ENCODE peak calls at places on chromosomes 12 and 14, in four cellular contexts. One of them, this sample, is unnamed.

GRCh38 chr14:51870620-51871019 is 10.2 kb downstream of the GNG2 start:
- DNase-seq in HCT116: no peak
- DNase-seq in SK-N-SH: no peak
- DNase-seq in nephron progenitor cell: no peak
- DNase-seq in this sample: no peak

GRCh38 chr14:90520326-90520725 is 123.5 kb downstream of the CALM1 start:
- DNase-seq in HCT116: no peak
- DNase-seq in SK-N-SH: no peak
- DNase-seq in nephron progenitor cell: no peak
- DNase-seq in this sample: no peak

GRCh38 chr12:6180300-6181051 is 19.7 kb upstream of the CD9 start:
- DNase-seq in HCT116: peak
- DNase-seq in SK-N-SH: no peak
- DNase-seq in nephron progenitor cell: no peak
- DNase-seq in this sample: peak

GRCh38 chr12:65607271-65607880 is 216.9 kb upstream of the HMGA2 start:
- DNase-seq in HCT116: no peak
- DNase-seq in SK-N-SH: no peak
- DNase-seq in nephron progenitor cell: no peak
- DNase-seq in this sample: peak

GRCh38 chr12:4116251-4117111 is 157.1 kb upstream of the CCND2 start:
- DNase-seq in HCT116: no peak
- DNase-seq in SK-N-SH: no peak
- DNase-seq in nephron progenitor cell: no peak
- DNase-seq in this sample: peak

GRCh38 chr14:70811065-70811464 is 1.8 kb upstream of the MAP3K9 start:
- DNase-seq in HCT116: no peak
- DNase-seq in SK-N-SH: no peak
- DNase-seq in nephron progenitor cell: no peak
- DNase-seq in this sample: no peak

GRCh38 chr12:15001733-15002471 is 29.1 kb downstream of the PDE6H start:
- DNase-seq in HCT116: no peak
- DNase-seq in SK-N-SH: no peak
- DNase-seq in nephron progenitor cell: peak
- DNase-seq in this sample: peak

GRCh38 chr12:107903377-107904061 is 129.0 kb downstream of the ASCL4 start:
- DNase-seq in HCT116: no peak
- DNase-seq in SK-N-SH: peak
- DNase-seq in nephron progenitor cell: peak
- DNase-seq in this sample: no peak

GRCh38 chr14:99512110-99512449 is 30.9 kb downstream of the CCNK start:
- DNase-seq in HCT116: no peak
- DNase-seq in SK-N-SH: no peak
- DNase-seq in nephron progenitor cell: no peak
- DNase-seq in this sample: no peak

GRCh38 chr14:32933943-32934890 is 4.5 kb upstream of the NPAS3 start:
- DNase-seq in HCT116: no peak
- DNase-seq in SK-N-SH: peak
- DNase-seq in nephron progenitor cell: peak
- DNase-seq in this sample: peak

GRCh38 chr14:21780429-21781084 is 106.9 kb upstream of the OR4E1 start:
- DNase-seq in HCT116: no peak
- DNase-seq in SK-N-SH: no peak
- DNase-seq in nephron progenitor cell: no peak
- DNase-seq in this sample: no peak

DNA sequence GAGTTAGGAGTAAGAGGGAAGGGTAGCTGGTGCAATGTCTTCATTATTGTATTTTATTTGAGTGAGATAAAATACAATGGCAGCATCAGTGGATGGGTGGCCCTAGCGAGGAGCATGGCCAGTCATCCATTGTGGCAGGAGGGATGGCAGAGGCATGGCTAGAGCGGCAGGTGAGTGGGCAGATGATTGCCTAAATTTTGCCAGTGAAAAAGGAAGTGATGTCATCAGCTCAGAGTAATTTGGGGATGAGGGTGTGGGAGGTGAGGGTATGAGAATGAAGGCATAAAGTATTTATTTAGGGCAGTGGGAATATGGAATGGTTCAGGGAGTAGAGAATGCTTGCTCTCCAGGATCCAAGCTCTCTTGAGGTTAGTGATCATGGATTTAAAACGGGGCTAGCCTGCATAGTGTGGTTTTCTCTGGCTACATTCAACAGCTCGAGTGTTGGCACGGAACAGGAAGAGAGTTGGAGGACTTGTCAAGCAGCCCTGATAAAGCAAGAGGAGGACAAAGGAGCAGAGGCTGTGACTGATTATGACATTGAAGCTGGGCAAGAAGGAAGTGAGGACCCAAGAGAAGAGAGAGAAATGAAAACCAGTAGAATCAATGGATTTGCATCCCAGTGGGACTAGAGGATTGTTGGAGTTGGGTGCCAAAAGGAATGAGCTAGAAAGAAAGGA is 18.7 kb upstream of the SERPINA6 start:
- DNase-seq in HCT116: no peak
- DNase-seq in SK-N-SH: no peak
- DNase-seq in nephron progenitor cell: no peak
- DNase-seq in this sample: peak
- TF ChIP-seq CTCF in HCT116: no peak
- TF ChIP-seq CTCF in SK-N-SH: no peak
- TF ChIP-seq CTCF in nephron progenitor cell: no peak
- TF ChIP-seq CTCF in this sample: no peak

DNA sequence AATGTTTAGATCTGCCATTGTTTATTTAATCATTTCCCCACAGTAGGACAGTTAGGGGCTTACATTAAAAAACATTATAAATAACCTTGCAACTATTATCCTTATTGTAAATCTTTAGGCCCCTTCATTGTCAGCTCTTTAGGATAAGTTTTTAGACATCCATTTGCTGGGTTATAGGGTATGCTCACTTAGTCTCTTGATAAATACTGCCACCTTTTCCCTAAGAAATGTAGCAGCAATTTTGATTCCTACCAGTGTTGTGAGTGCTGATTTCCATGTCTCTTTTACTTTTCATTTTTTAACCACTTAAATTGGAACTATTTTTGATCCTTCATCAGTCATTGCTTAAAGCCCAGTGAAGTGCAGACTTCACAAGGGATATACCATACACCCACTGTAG is 94.4 kb downstream of the AVPR1A start:
- DNase-seq in HCT116: no peak
- DNase-seq in SK-N-SH: no peak
- DNase-seq in nephron progenitor cell: no peak
- DNase-seq in this sample: no peak
- TF ChIP-seq CTCF in HCT116: no peak
- TF ChIP-seq CTCF in SK-N-SH: no peak
- TF ChIP-seq CTCF in nephron progenitor cell: no peak
- TF ChIP-seq CTCF in this sample: no peak

DNA sequence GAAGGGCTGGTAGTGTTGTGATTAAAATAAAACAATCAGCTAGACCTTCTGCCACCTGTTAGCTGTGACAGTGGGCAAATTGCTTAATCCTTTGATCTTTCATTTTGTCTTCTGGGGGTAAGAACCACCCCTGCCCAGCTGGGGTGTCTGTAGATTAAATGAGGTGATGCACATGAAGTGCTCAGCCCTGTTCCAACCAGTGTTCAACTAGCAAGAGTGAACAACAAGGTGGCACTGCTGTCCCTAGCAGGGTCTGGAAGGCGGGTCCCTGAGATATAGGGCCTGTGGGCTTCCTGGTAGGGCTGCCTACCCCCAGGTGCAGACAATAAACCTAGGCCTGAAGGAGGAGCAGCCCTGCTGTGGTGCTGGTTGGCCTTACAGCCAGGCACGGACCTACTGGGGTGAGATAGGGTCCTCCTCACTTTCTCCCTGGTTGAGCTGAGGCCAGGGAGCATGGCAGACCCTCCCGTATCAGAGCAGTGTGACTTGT is 60.6 kb downstream of the ARL6IP4 start:
- DNase-seq in HCT116: no peak
- DNase-seq in SK-N-SH: peak
- DNase-seq in nephron progenitor cell: no peak
- DNase-seq in this sample: no peak
- TF ChIP-seq CTCF in HCT116: no peak
- TF ChIP-seq CTCF in SK-N-SH: no peak
- TF ChIP-seq CTCF in nephron progenitor cell: no peak
- TF ChIP-seq CTCF in this sample: no peak

GRCh38 chr14:105283899-105284298 is 16.9 kb downstream of the BRF1 start:
- DNase-seq in HCT116: no peak
- DNase-seq in SK-N-SH: no peak
- DNase-seq in nephron progenitor cell: no peak
- DNase-seq in this sample: no peak

GRCh38 chr14:105283028-105283427 is 17.8 kb downstream of the BRF1 start:
- DNase-seq in HCT116: no peak
- DNase-seq in SK-N-SH: no peak
- DNase-seq in nephron progenitor cell: no peak
- DNase-seq in this sample: no peak

GRCh38 chr14:105280525-105280924 is 20.3 kb downstream of the BRF1 start:
- DNase-seq in HCT116: no peak
- DNase-seq in SK-N-SH: no peak
- DNase-seq in nephron progenitor cell: no peak
- DNase-seq in this sample: no peak

GRCh38 chr14:105281354-105282097 is 19.3 kb downstream of the BRF1 start:
- DNase-seq in HCT116: no peak
- DNase-seq in SK-N-SH: peak
- DNase-seq in nephron progenitor cell: peak
- DNase-seq in this sample: peak

GRCh38 chr14:105282098-105282725 is 18.6 kb downstream of the BRF1 start:
- DNase-seq in HCT116: no peak
- DNase-seq in SK-N-SH: no peak
- DNase-seq in nephron progenitor cell: no peak
- DNase-seq in this sample: no peak
- TF ChIP-seq CTCF in HCT116: no peak
- TF ChIP-seq CTCF in SK-N-SH: no peak
- TF ChIP-seq CTCF in nephron progenitor cell: no peak
- TF ChIP-seq CTCF in this sample: no peak

GRCh38 chr12:113135178-113136127 is at the start of gene RASAL1:
- DNase-seq in HCT116: peak
- DNase-seq in SK-N-SH: peak
- DNase-seq in nephron progenitor cell: peak
- DNase-seq in this sample: no peak
- TF ChIP-seq CTCF in HCT116: peak
- TF ChIP-seq CTCF in SK-N-SH: peak
- TF ChIP-seq CTCF in nephron progenitor cell: peak
- TF ChIP-seq CTCF in this sample: no peak

GRCh38 chr12:67067453-67068203 is 201.5 kb upstream of the CAND1 start:
- DNase-seq in HCT116: no peak
- DNase-seq in SK-N-SH: peak
- DNase-seq in nephron progenitor cell: peak
- DNase-seq in this sample: no peak
- TF ChIP-seq CTCF in HCT116: no peak
- TF ChIP-seq CTCF in SK-N-SH: no peak
- TF ChIP-seq CTCF in nephron progenitor cell: no peak
- TF ChIP-seq CTCF in this sample: no peak

This sample was measured in AG10803.